ENCODE peak calls at places on chromosomes 13 and 19, in ten cellular contexts. Z is iris pigment epithelial cell; B is activated B cell treated with CpG ODN at 0.5 μM for 24 hours; U is activated CD4-positive, alpha-beta T cell treated with anti-CD3 and anti-CD28 coated beads, Interleukin-2, amount 50 U/mL, for 48 hours; R is naive thymus-derived CD8-positive, alpha-beta T cell; H is CD8-positive, alpha-beta memory T cell; E is NCI-H187; A is T47D; N is stimulated activated CD4-positive, alpha-beta T cell treated with anti-CD3 and anti-CD28 coated beads, Interleukin-2, amount 100 ng/mL, for 24 hours; I is HT1080. M is an unnamed sample.

GRCh38 chr13:30026093-30026492 is 175.7 kb upstream of the UBL3 start:
- DNase-seq in Z (peak; percentile 70), B (no peak), U (no peak), R (no peak), H (no peak), E (no peak), A (no peak), N (no peak), I (peak; percentile 77), M (no peak)

GRCh38 chr19:41904118-41904870 is 21.3 kb downstream of the ARHGEF1 start:
- DNase-seq in Z (no peak), B (no peak), U (no peak), R (no peak), H (no peak), E (peak; percentile 91), A (peak; percentile 78), N (no peak), I (no peak), M (no peak)

GRCh38 chr13:91241249-91241648 is 106.2 kb upstream of the MIR17HG start:
- DNase-seq in Z (no peak), B (no peak), U (no peak), R (no peak), H (no peak), E (no peak), A (no peak), N (no peak), I (no peak), M (no peak)

GRCh38 chr13:110379905-110380341 is 72.8 kb downstream of the COL4A2 start:
- DNase-seq in Z (peak; percentile 80), B (no peak), U (no peak), R (no peak), H (no peak), E (no peak), A (no peak), N (no peak), I (no peak), M (no peak)

GRCh38 chr19:16078311-16078758 is 2.0 kb downstream of the TPM4 start:
- DNase-seq in Z (peak; percentile 58), B (no peak), U (peak; percentile 53), R (no peak), H (no peak), E (no peak), A (no peak), N (no peak), I (no peak), M (peak; percentile 30)

GRCh38 chr19:48502720-48503018 is 9.0 kb downstream of the LMTK3 start:
- DNase-seq in Z (no peak), B (no peak), U (no peak), R (no peak), H (no peak), E (no peak), A (no peak), N (no peak), I (no peak), M (no peak)

GRCh38 chr19:55376381-55376933 is at the start of gene TMEM190:
- DNase-seq in Z (no peak), B (no peak), U (no peak), R (no peak), H (no peak), E (no peak), A (no peak), N (no peak), I (no peak), M (no peak)

GRCh38 chr19:4523306-4524110 is 5.2 kb upstream of the PLIN4 start:
- DNase-seq in Z (no peak), B (no peak), U (peak; percentile 42), R (no peak), H (no peak), E (no peak), A (peak; percentile 40), N (peak; percentile 44), I (no peak), M (peak; percentile 20)

GRCh38 chr13:77544765-77545316 is 9.3 kb downstream of the SCEL start:
- DNase-seq in Z (no peak), B (no peak), U (no peak), R (no peak), H (no peak), E (no peak), A (no peak), N (no peak), I (no peak), M (no peak)